ENCODE peak calls at places on chromosomes 16 and 17, in eight cellular contexts. One of them, this sample, is unnamed.

GRCh38 chr17:44311562-44312181 is 3.3 kb downstream of the RUNDC3A start:
- DNase-seq in A549: no peak
- DNase-seq in K562: no peak
- DNase-seq in HL-60: no peak
- DNase-seq in Panc1: no peak
- DNase-seq in HCT116: no peak
- DNase-seq in SK-N-SH: no peak
- DNase-seq in GM23338: no peak
- DNase-seq in this sample: no peak

GRCh38 chr17:10172241-10172741 is 26.1 kb downstream of the GAS7 start:
- DNase-seq in Panc1: no peak
- DNase-seq in GM23338: no peak
- DNase-seq in SK-N-SH: no peak
- DNase-seq in HCT116: no peak
- DNase-seq in K562: no peak
- DNase-seq in HL-60: peak; percentile 61
- DNase-seq in A549: no peak
- DNase-seq in this sample: no peak

GRCh38 chr16:82011199-82011641 is at the start of gene SDR42E1:
- DNase-seq in Panc1: no peak
- DNase-seq in HCT116: peak; percentile 91
- DNase-seq in GM23338: peak; percentile 13
- DNase-seq in K562: peak; percentile 17
- DNase-seq in SK-N-SH: no peak
- DNase-seq in A549: peak; percentile 70
- DNase-seq in HL-60: no peak
- DNase-seq in this sample: peak; percentile 13

GRCh38 chr17:1375615-1376014 is 24.4 kb downstream of the YWHAE start:
- DNase-seq in GM23338: no peak
- DNase-seq in HL-60: no peak
- DNase-seq in A549: no peak
- DNase-seq in HCT116: no peak
- DNase-seq in Panc1: no peak
- DNase-seq in SK-N-SH: no peak
- DNase-seq in K562: no peak
- DNase-seq in this sample: no peak

GRCh38 chr16:16038950-16039349 is 89.5 kb downstream of the ABCC1 start:
- DNase-seq in A549: no peak
- DNase-seq in Panc1: no peak
- DNase-seq in GM23338: no peak
- DNase-seq in HL-60: peak; percentile 70
- DNase-seq in HCT116: no peak
- DNase-seq in SK-N-SH: no peak
- DNase-seq in K562: no peak
- DNase-seq in this sample: no peak

GRCh38 chr16:49484454-49484853 is 110.8 kb downstream of the C16orf78 start:
- DNase-seq in HL-60: no peak
- DNase-seq in HCT116: no peak
- DNase-seq in K562: peak; percentile 53
- DNase-seq in GM23338: peak; percentile 87
- DNase-seq in Panc1: no peak
- DNase-seq in SK-N-SH: peak; percentile 95
- DNase-seq in A549: no peak
- DNase-seq in this sample: no peak

GRCh38 chr17:75010683-75011406 is 1.6 kb upstream of the MRPL58 start:
- DNase-seq in HCT116: no peak
- DNase-seq in Panc1: no peak
- DNase-seq in GM23338: peak; percentile 58
- DNase-seq in A549: peak; percentile 64
- DNase-seq in HL-60: peak; percentile 33
- DNase-seq in K562: peak; percentile 49
- DNase-seq in SK-N-SH: peak; percentile 91
- DNase-seq in this sample: no peak

GRCh38 chr16:54933281-54934150 is 2.9 kb downstream of the IRX5 start:
- DNase-seq in K562: no peak
- DNase-seq in Panc1: no peak
- DNase-seq in A549: no peak
- DNase-seq in HCT116: no peak
- DNase-seq in HL-60: no peak
- DNase-seq in SK-N-SH: no peak
- DNase-seq in GM23338: peak; percentile 41
- DNase-seq in this sample: no peak

GRCh38 chr17:30360396-30360795 is 18.3 kb upstream of the CPD start:
- DNase-seq in HCT116: no peak
- DNase-seq in GM23338: no peak
- DNase-seq in K562: no peak
- DNase-seq in A549: no peak
- DNase-seq in SK-N-SH: no peak
- DNase-seq in HL-60: peak; percentile 46
- DNase-seq in Panc1: no peak
- DNase-seq in this sample: no peak

DNA sequence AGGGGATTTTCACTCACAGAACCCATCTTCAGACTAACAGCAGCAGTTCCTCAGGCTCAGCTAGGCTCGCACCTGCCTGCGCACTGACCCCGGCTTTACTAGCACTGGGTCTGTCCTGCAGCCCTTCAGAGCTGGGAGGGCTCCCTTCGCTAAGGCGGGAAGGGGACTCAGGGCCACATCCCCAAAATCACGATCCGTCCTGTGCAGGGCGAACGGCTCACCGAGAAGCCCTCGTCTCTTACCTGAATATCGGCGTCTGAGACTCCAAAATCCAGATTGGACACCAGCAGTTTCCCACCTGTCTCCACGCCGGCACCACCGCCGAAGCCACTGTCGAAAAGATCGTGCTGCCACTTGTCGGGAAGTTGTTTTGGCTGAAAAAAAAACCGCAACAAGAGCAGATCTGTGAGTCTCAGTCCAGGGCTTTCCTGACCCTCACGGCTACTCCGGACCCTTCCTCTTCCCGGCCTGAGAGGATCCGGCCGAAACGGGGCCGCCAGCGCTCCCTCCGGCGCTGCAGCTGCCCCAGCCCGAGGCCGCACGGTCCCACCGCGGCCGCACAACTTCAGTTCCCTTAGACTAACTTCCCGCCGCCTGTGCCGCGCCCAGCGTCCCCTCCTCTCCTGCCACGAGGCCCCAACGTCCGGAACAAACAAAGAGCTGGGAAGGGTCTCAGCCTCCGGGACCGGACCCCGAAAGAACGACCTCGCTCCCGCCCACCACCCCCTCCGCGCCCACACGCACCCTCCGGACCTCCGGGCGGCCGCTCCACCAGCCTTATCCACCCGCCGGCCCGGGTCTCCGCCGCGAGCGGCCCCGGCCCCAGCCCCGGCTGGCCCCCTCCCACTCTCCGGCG is 711 bp downstream of the ALYREF start:
- DNase-seq in HCT116: no peak
- DNase-seq in A549: no peak
- DNase-seq in SK-N-SH: peak; percentile 76
- DNase-seq in GM23338: peak; percentile 42
- DNase-seq in K562: peak; percentile 48
- DNase-seq in HL-60: peak; percentile 36
- DNase-seq in Panc1: no peak
- DNase-seq in this sample: no peak
- TF ChIP-seq REST in HCT116: no peak
- TF ChIP-seq REST in A549: no peak
- TF ChIP-seq REST in SK-N-SH: no peak
- TF ChIP-seq REST in GM23338: no peak
- TF ChIP-seq REST in K562: no peak
- TF ChIP-seq REST in HL-60: no peak
- TF ChIP-seq REST in Panc1: peak; percentile 21
- TF ChIP-seq REST in this sample: no peak

DNA sequence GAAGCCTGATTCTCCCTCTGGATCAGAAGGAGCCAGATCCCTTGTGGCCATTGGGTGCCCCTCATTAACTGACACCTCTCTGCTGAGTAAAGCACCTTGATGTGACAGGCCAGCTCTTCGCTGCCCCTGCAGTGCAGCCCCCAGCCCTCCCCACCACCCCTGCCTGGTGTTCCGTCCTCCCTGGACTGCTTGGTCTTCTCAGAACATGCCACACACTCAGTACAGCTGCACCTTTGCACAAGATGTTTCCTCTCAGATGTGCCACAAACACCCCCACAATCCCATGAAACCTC is 20.2 kb downstream of the GOSR2 start:
- DNase-seq in GM23338: no peak
- DNase-seq in SK-N-SH: no peak
- DNase-seq in K562: no peak
- DNase-seq in A549: no peak
- DNase-seq in HCT116: no peak
- DNase-seq in Panc1: no peak
- DNase-seq in HL-60: no peak
- DNase-seq in this sample: no peak
- TF ChIP-seq REST in GM23338: no peak
- TF ChIP-seq REST in SK-N-SH: no peak
- TF ChIP-seq REST in K562: no peak
- TF ChIP-seq REST in A549: no peak
- TF ChIP-seq REST in HCT116: no peak
- TF ChIP-seq REST in Panc1: no peak
- TF ChIP-seq REST in HL-60: no peak
- TF ChIP-seq REST in this sample: no peak

GRCh38 chr16:693766-694165 is 3.6 kb upstream of the WDR24 start:
- DNase-seq in Panc1: no peak
- DNase-seq in K562: no peak
- DNase-seq in HL-60: no peak
- DNase-seq in HCT116: no peak
- DNase-seq in SK-N-SH: no peak
- DNase-seq in A549: no peak
- DNase-seq in GM23338: no peak
- DNase-seq in this sample: no peak
- TF ChIP-seq REST in Panc1: no peak
- TF ChIP-seq REST in K562: no peak
- TF ChIP-seq REST in HL-60: no peak
- TF ChIP-seq REST in HCT116: no peak
- TF ChIP-seq REST in SK-N-SH: no peak
- TF ChIP-seq REST in A549: no peak
- TF ChIP-seq REST in GM23338: no peak
- TF ChIP-seq REST in this sample: no peak

GRCh38 chr16:79656537-79657115 is 56.1 kb upstream of the MAF start:
- DNase-seq in A549: no peak
- DNase-seq in HL-60: no peak
- DNase-seq in HCT116: no peak
- DNase-seq in Panc1: no peak
- DNase-seq in SK-N-SH: no peak
- DNase-seq in K562: no peak
- DNase-seq in GM23338: peak; percentile 15
- DNase-seq in this sample: no peak
- TF ChIP-seq REST in A549: no peak
- TF ChIP-seq REST in HL-60: no peak
- TF ChIP-seq REST in HCT116: no peak
- TF ChIP-seq REST in Panc1: no peak
- TF ChIP-seq REST in SK-N-SH: no peak
- TF ChIP-seq REST in K562: no peak
- TF ChIP-seq REST in GM23338: no peak
- TF ChIP-seq REST in this sample: no peak

This sample was measured in GM12878.